ENCODE peak calls at places on chromosomes 1 and 21, in eight cellular contexts. X is RWPE2; D is breast epithelium; H is EH; O is stimulated activated CD4-positive, alpha-beta T cell treated with anti-CD3 and anti-CD28 coated beads, TNF-alpha, amount 100 ng/mL, for 48 hours; M is Calu3; V is lower lobe of right lung; Y is islet precursor cell. B is an unnamed sample.

GRCh38 chr1:214603819-214604252 is 841 bp downstream of the CENPF start:
- DNase-seq in H (peak; percentile 6), V (no peak), X (no peak), M (no peak), Y (no peak), D (no peak), O (peak; percentile 4), B (no peak)

GRCh38 chr1:51297401-51298321 is 32.7 kb downstream of the TTC39A start:
- DNase-seq in Y (no peak), V (no peak), M (no peak), H (no peak), O (no peak), D (no peak), X (no peak), B (peak; percentile 47)

GRCh38 chr1:91700771-91701493 is 185.0 kb downstream of the TGFBR3 start:
- DNase-seq in O (no peak), M (no peak), D (no peak), H (peak; percentile 69), Y (no peak), V (no peak), X (no peak), B (no peak)

GRCh38 chr1:234998174-234998741 is 130.4 kb downstream of the TOMM20 start:
- DNase-seq in H (no peak), O (no peak), Y (peak; percentile 97), M (peak; percentile 83), X (peak; percentile 94), D (peak; percentile 77), V (no peak), B (no peak)

GRCh38 chr1:154386643-154387352 is 18.3 kb upstream of the IL6R start:
- DNase-seq in X (no peak), H (no peak), Y (no peak), V (no peak), O (peak; percentile 82), D (no peak), M (no peak), B (no peak)

GRCh38 chr1:30305519-30305918 is 417.9 kb downstream of the MATN1 start:
- DNase-seq in O (no peak), Y (peak; percentile 25), V (no peak), M (no peak), D (no peak), X (no peak), H (no peak), B (peak; percentile 32)

GRCh38 chr1:29554208-29554778 is 318.0 kb downstream of the PTPRU start:
- DNase-seq in M (no peak), Y (no peak), X (no peak), H (no peak), V (no peak), O (no peak), D (no peak), B (no peak)

GRCh38 chr1:19257178-19257914 is 5.7 kb downstream of the MRTO4 start:
- DNase-seq in D (no peak), V (no peak), M (no peak), X (no peak), H (peak; percentile 7), O (no peak), Y (no peak), B (no peak)

GRCh38 chr1:154611150-154611865 is 3.3 kb upstream of the ADAR start:
- DNase-seq in M (no peak), V (no peak), X (no peak), Y (no peak), O (no peak), D (no peak), H (no peak), B (no peak)

GRCh38 chr1:8297245-8297644 is 20.7 kb upstream of the SLC45A1 start:
- DNase-seq in M (no peak), X (no peak), D (no peak), H (no peak), O (no peak), V (no peak), Y (no peak), B (no peak)

GRCh38 chr21:44377201-44377921 is 23.9 kb downstream of the TRPM2 start:
- DNase-seq in D (no peak), O (no peak), Y (peak; percentile 54), V (no peak), X (no peak), M (no peak), H (no peak), B (peak; percentile 35)

GRCh38 chr1:42681771-42682483 is at the start of gene YBX1:
- DNase-seq in V (peak; percentile 95), H (peak; percentile 99), X (peak; percentile 93), D (peak; percentile 98), O (peak; percentile 91), M (peak; percentile 96), Y (peak; percentile 99), B (peak; percentile 98)

GRCh38 chr1:192878249-192878648 is 69.4 kb downstream of the RGS2 start:
- DNase-seq in Y (no peak), M (no peak), D (no peak), O (no peak), X (no peak), V (no peak), H (peak; percentile 22), B (no peak)

GRCh38 chr21:35529141-35529863 is 480.2 kb upstream of the RUNX1 start:
- DNase-seq in V (no peak), X (no peak), H (peak; percentile 47), O (no peak), Y (no peak), M (no peak), D (no peak), B (no peak)

GRCh38 chr1:94398356-94398755 is 19.8 kb upstream of the ABCD3 start:
- DNase-seq in X (no peak), M (no peak), Y (no peak), V (no peak), O (no peak), H (peak; percentile 16), D (no peak), B (no peak)

GRCh38 chr1:66540434-66541032 is 6.6 kb downstream of the SGIP1 start:
- DNase-seq in X (no peak), M (no peak), O (no peak), H (peak; percentile 92), Y (peak; percentile 75), D (no peak), V (no peak), B (no peak)

GRCh38 chr1:41889506-41890414 is 29.0 kb downstream of the HIVEP3 start:
- DNase-seq in D (no peak), O (no peak), Y (peak; percentile 25), H (no peak), V (no peak), M (no peak), X (no peak), B (no peak)

GRCh38 chr1:171740987-171741871 is 636 bp downstream of the VAMP4 start:
- DNase-seq in M (peak; percentile 36), Y (peak; percentile 59), D (peak; percentile 37), V (peak; percentile 56), H (peak; percentile 45), O (peak; percentile 33), X (no peak), B (peak; percentile 53)

GRCh38 chr21:44293551-44294231 is 6.2 kb upstream of the PFKL start:
- DNase-seq in H (no peak), M (no peak), Y (no peak), V (no peak), O (no peak), X (no peak), D (no peak), B (no peak)

GRCh38 chr21:33196956-33197374 is 32.8 kb upstream of the IFNAR2 start:
- DNase-seq in M (peak; percentile 58), X (no peak), V (peak; percentile 70), D (peak; percentile 30), Y (peak; percentile 87), O (peak; percentile 53), H (peak; percentile 61), B (peak; percentile 78)

GRCh38 chr1:161427733-161428516 is 60.2 kb upstream of the CFAP126 start:
- DNase-seq in O (no peak), M (peak; percentile 19), Y (peak; percentile 60), X (no peak), H (peak; percentile 63), V (no peak), D (no peak), B (no peak)

GRCh38 chr1:6634278-6635052 is 9.8 kb downstream of the THAP3 start:
- DNase-seq in M (peak; percentile 64), H (peak; percentile 36), X (no peak), V (peak; percentile 73), D (peak; percentile 51), Y (peak; percentile 85), O (peak; percentile 18), B (peak; percentile 82)

GRCh38 chr1:23582820-23583219 is 23.5 kb upstream of the ID3 start:
- DNase-seq in M (no peak), H (no peak), X (no peak), O (no peak), V (no peak), Y (no peak), D (no peak), B (no peak)

GRCh38 chr1:230303069-230303468 is 123.1 kb downstream of the PGBD5 start:
- DNase-seq in M (no peak), D (no peak), O (no peak), V (no peak), H (peak; percentile 18), X (no peak), Y (no peak), B (no peak)

GRCh38 chr1:15618685-15619525 is 1.6 kb downstream of the DDI2 start:
- DNase-seq in X (no peak), Y (no peak), D (no peak), V (no peak), H (peak; percentile 51), M (no peak), O (no peak), B (no peak)

B was measured in left lobe of liver.